ENCODE peak calls at places on chromosomes 2 and 18, in four cellular contexts. V, N, L and J are unnamed samples.

GRCh38 chr2:1855150-1855549 is 110.8 kb upstream of the PXDN start:
- DNase-seq in V (no peak), N (no peak), L (no peak), J (peak; percentile 24)

GRCh38 chr2:181780159-181781081 is 100.1 kb upstream of the NEUROD1 start:
- DNase-seq in V (no peak), N (no peak), L (no peak), J (peak; percentile 79)

GRCh38 chr2:100822587-100823248 is 2.8 kb downstream of the NPAS2 start:
- DNase-seq in V (no peak), N (peak; percentile 69), L (no peak), J (peak; percentile 43)

GRCh38 chr2:42959148-42959992 is 167.0 kb upstream of the HAAO start:
- DNase-seq in V (no peak), N (peak; percentile 81), L (no peak), J (no peak)

GRCh38 chr2:171004833-171005232 is 75.8 kb downstream of the GORASP2 start:
- DNase-seq in V (no peak), N (no peak), L (no peak), J (no peak)

GRCh38 chr2:130376433-130377293 is 20.8 kb downstream of the PTPN18 start:
- DNase-seq in V (no peak), N (no peak), L (no peak), J (no peak)

GRCh38 chr2:156356006-156356764 is 23.7 kb upstream of the NR4A2 start:
- DNase-seq in V (no peak), N (peak; percentile 60), L (no peak), J (peak; percentile 37)

GRCh38 chr18:25230658-25231326 is 121.2 kb downstream of the ZNF521 start:
- DNase-seq in V (peak; percentile 80), N (peak; percentile 80), L (peak; percentile 47), J (peak; percentile 88)

GRCh38 chr18:45449761-45450227 is 165.5 kb upstream of the SLC14A2 start:
- DNase-seq in V (no peak), N (peak; percentile 0), L (peak; percentile 49), J (peak; percentile 43)

GRCh38 chr2:195709901-195710300 is 52.9 kb downstream of the SLC39A10 start:
- DNase-seq in V (no peak), N (peak; percentile 14), L (no peak), J (no peak)

GRCh38 chr2:154698238-154698788 is at the start of gene KCNJ3:
- DNase-seq in V (no peak), N (no peak), L (no peak), J (no peak)

GRCh38 chr2:74530239-74531161 is 767 bp downstream of the HTRA2 start:
- DNase-seq in V (no peak), N (peak; percentile 70), L (peak; percentile 68), J (peak; percentile 22)

GRCh38 chr2:49619804-49620203 is 465.5 kb upstream of the FSHR start:
- DNase-seq in V (no peak), N (no peak), L (no peak), J (no peak)

GRCh38 chr2:60463249-60463648 is 90.2 kb downstream of the BCL11A start:
- DNase-seq in V (no peak), N (peak; percentile 42), L (no peak), J (peak; percentile 64)

GRCh38 chr2:94982156-94982555 is 43.4 kb upstream of the MAL start:
- DNase-seq in V (no peak), N (no peak), L (no peak), J (no peak)

GRCh38 chr2:50863856-50864255 is 168.1 kb downstream of the NRXN1 start:
- DNase-seq in V (no peak), N (no peak), L (no peak), J (no peak)

GRCh38 chr18:53644799-53645471 is 579.5 kb downstream of the MBD2 start:
- DNase-seq in V (no peak), N (no peak), L (no peak), J (no peak)

GRCh38 chr2:18505703-18506341 is 54.6 kb downstream of the RDH14 start:
- DNase-seq in V (no peak), N (no peak), L (no peak), J (no peak)

GRCh38 chr2:144256996-144257707 is 262.8 kb downstream of the ZEB2 start:
- DNase-seq in V (no peak), N (peak; percentile 55), L (no peak), J (peak; percentile 35)

GRCh38 chr2:187138240-187138639 is 289.3 kb upstream of the ZSWIM2 start:
- DNase-seq in V (no peak), N (peak; percentile 70), L (peak; percentile 47), J (peak; percentile 55)

GRCh38 chr2:156434461-156435291 is 1.5 kb upstream of the GPD2 start:
- DNase-seq in V (no peak), N (peak; percentile 49), L (no peak), J (peak; percentile 35)

GRCh38 chr2:62806231-62806630 is 100.7 kb downstream of the EHBP1 start:
- DNase-seq in V (no peak), N (peak; percentile 68), L (no peak), J (no peak)

GRCh38 chr2:181234429-181235410 is 222.5 kb upstream of the ITGA4 start:
- DNase-seq in V (no peak), N (no peak), L (no peak), J (no peak)

GRCh38 chr2:69191672-69192071 is 178.7 kb downstream of the ANTXR1 start:
- DNase-seq in V (no peak), N (no peak), L (no peak), J (no peak)

GRCh38 chr2:131009713-131010475 is 83.4 kb downstream of the FAM168B start:
- DNase-seq in V (no peak), N (no peak), L (no peak), J (no peak)

GRCh38 chr2:122955761-122956160 is 1069.3 kb upstream of the CNTNAP5 start:
- DNase-seq in V (no peak), N (peak; percentile 11), L (no peak), J (no peak)

GRCh38 chr2:20141056-20141762 is 83.7 kb downstream of the SDC1 start:
- DNase-seq in V (peak; percentile 72), N (peak; percentile 96), L (peak; percentile 76), J (peak; percentile 91)

GRCh38 chr2:145350011-145350410 is 830.1 kb upstream of the ZEB2 start:
- DNase-seq in V (peak; percentile 15), N (peak; percentile 61), L (no peak), J (peak; percentile 70)

GRCh38 chr2:127066942-127067341 is 40.0 kb downstream of the BIN1 start:
- DNase-seq in V (no peak), N (peak; percentile 83), L (no peak), J (no peak)

GRCh38 chr2:64610456-64610855 is 43.3 kb downstream of the SERTAD2 start:
- DNase-seq in V (no peak), N (no peak), L (no peak), J (no peak)

GRCh38 chr2:217864960-217865359 is 137.8 kb downstream of the TNS1 start:
- DNase-seq in V (no peak), N (no peak), L (no peak), J (no peak)

GRCh38 chr18:24319757-24320156 is 77.9 kb downstream of the OSBPL1A start:
- DNase-seq in V (no peak), N (no peak), L (no peak), J (no peak)

GRCh38 chr2:234427081-234428058 is 69.5 kb downstream of the ARL4C start:
- DNase-seq in V (peak; percentile 70), N (peak; percentile 82), L (no peak), J (peak; percentile 74)

GRCh38 chr18:44682871-44683221 is 2.2 kb downstream of the SETBP1 start:
- DNase-seq in V (no peak), N (no peak), L (no peak), J (peak; percentile 38)

GRCh38 chr2:234861841-234862735 is 89.7 kb upstream of the SH3BP4 start:
- DNase-seq in V (no peak), N (no peak), L (no peak), J (no peak)

GRCh38 chr2:188853307-188853706 is 120.9 kb upstream of the COL3A1 start:
- DNase-seq in V (peak; percentile 89), N (peak; percentile 87), L (no peak), J (peak; percentile 81)

DNA sequence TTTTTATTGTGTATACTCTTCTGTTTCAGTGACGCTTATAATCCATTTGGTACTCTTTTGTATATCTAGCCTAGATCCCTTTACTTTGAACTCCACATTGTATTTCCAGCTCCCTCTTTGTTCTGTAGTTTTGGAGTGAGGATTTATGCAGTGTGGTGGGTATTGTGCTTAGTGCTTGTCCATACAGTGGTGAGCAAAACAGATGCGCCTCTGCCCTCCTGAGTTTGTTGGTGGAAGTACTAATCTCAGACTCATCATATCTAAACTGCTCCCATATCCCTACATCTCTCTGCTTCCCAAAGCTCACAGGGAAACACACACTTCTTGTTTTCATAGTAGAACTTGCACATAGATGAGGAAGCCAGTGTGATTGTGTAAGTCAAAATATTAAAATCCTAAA is 12.1 kb downstream of the PTCD3 start:
- DNase-seq in V (no peak), N (no peak), L (no peak), J (no peak)
- TF ChIP-seq CTCF in V (no peak), N (no peak), L (no peak), J (no peak)

GRCh38 chr2:205187731-205188130 is 494.6 kb upstream of the NRP2 start:
- DNase-seq in V (no peak), N (peak; percentile 50), L (no peak), J (peak; percentile 13)

GRCh38 chr2:205193121-205193520 is 489.2 kb upstream of the NRP2 start:
- DNase-seq in V (no peak), N (no peak), L (no peak), J (no peak)

GRCh38 chr2:205193829-205194228 is 488.5 kb upstream of the NRP2 start:
- DNase-seq in V (no peak), N (no peak), L (no peak), J (no peak)

GRCh38 chr2:205190528-205190927 is 491.8 kb upstream of the NRP2 start:
- DNase-seq in V (no peak), N (no peak), L (no peak), J (no peak)

GRCh38 chr2:205188516-205189138 is 493.7 kb upstream of the NRP2 start:
- DNase-seq in V (peak; percentile 72), N (peak; percentile 84), L (no peak), J (peak; percentile 69)
- H3K4me3 ChIP-seq in V (no peak overlapping the region), N (no peak overlapping the region), L (no peak overlapping the region), J (no peak overlapping the region)

GRCh38 chr2:112584134-112584890 is at the start of gene CHCHD5:
- DNase-seq in V (peak; percentile 84), N (peak; percentile 98), L (peak; percentile 96), J (peak; percentile 97)
- TF ChIP-seq CTCF in V (peak; percentile 12), N (no peak), L (peak; percentile 43), J (no peak)

GRCh38 chr2:67783026-67783425 is 279.8 kb downstream of the C1D start:
- DNase-seq in V (no peak), N (no peak), L (no peak), J (no peak)
- H3K4me3 ChIP-seq in V (no peak overlapping the region), N (no peak overlapping the region), L (no peak overlapping the region), J (no peak overlapping the region)